ENCODE peak calls at places on chromosomes 5 and 9, in four cellular contexts. One of them, this sample, is unnamed.

GRCh38 chr9:35852876-35853865 is 17.0 kb downstream of the OR13J1 start:
- DNase-seq in NCI-H1436: no peak
- DNase-seq in NCI-H2107: no peak
- DNase-seq in stimulated activated CD4-positive, alpha-beta T cell treated with anti-CD3 and anti-CD28 coated beads, Interleukin-2, amount 100 ng/mL, for 48 hours: no peak
- DNase-seq in this sample: no peak

GRCh38 chr9:15416880-15417279 is 5.8 kb upstream of the SNAPC3 start:
- DNase-seq in stimulated activated CD4-positive, alpha-beta T cell treated with anti-CD3 and anti-CD28 coated beads, Interleukin-2, amount 100 ng/mL, for 48 hours: peak; percentile 26
- DNase-seq in NCI-H1436: no peak
- DNase-seq in NCI-H2107: no peak
- DNase-seq in this sample: no peak

GRCh38 chr9:129620669-129621295 is at the start of gene C9orf50:
- DNase-seq in NCI-H1436: peak; percentile 87
- DNase-seq in NCI-H2107: peak; percentile 41
- DNase-seq in stimulated activated CD4-positive, alpha-beta T cell treated with anti-CD3 and anti-CD28 coated beads, Interleukin-2, amount 100 ng/mL, for 48 hours: no peak
- DNase-seq in this sample: no peak

GRCh38 chr5:144567416-144567770 is 396.7 kb downstream of the KCTD16 start:
- DNase-seq in stimulated activated CD4-positive, alpha-beta T cell treated with anti-CD3 and anti-CD28 coated beads, Interleukin-2, amount 100 ng/mL, for 48 hours: no peak
- DNase-seq in NCI-H2107: no peak
- DNase-seq in NCI-H1436: no peak
- DNase-seq in this sample: no peak

GRCh38 chr5:136104311-136104975 is 28.2 kb upstream of the SMAD5 start:
- DNase-seq in NCI-H2107: no peak
- DNase-seq in NCI-H1436: no peak
- DNase-seq in stimulated activated CD4-positive, alpha-beta T cell treated with anti-CD3 and anti-CD28 coated beads, Interleukin-2, amount 100 ng/mL, for 48 hours: no peak
- DNase-seq in this sample: no peak

GRCh38 chr9:4333787-4334186 is 33.9 kb upstream of the GLIS3 start:
- DNase-seq in NCI-H1436: no peak
- DNase-seq in stimulated activated CD4-positive, alpha-beta T cell treated with anti-CD3 and anti-CD28 coated beads, Interleukin-2, amount 100 ng/mL, for 48 hours: no peak
- DNase-seq in NCI-H2107: no peak
- DNase-seq in this sample: no peak

GRCh38 chr9:88312517-88313103 is 75.6 kb upstream of the SPIN1 start:
- DNase-seq in NCI-H2107: no peak
- DNase-seq in stimulated activated CD4-positive, alpha-beta T cell treated with anti-CD3 and anti-CD28 coated beads, Interleukin-2, amount 100 ng/mL, for 48 hours: no peak
- DNase-seq in NCI-H1436: no peak
- DNase-seq in this sample: no peak

GRCh38 chr5:93831449-93831848 is 90.0 kb upstream of the POU5F2 start:
- DNase-seq in NCI-H2107: no peak
- DNase-seq in stimulated activated CD4-positive, alpha-beta T cell treated with anti-CD3 and anti-CD28 coated beads, Interleukin-2, amount 100 ng/mL, for 48 hours: no peak
- DNase-seq in NCI-H1436: no peak
- DNase-seq in this sample: no peak

GRCh38 chr5:36778336-36778735 is 98.2 kb upstream of the NIPBL start:
- DNase-seq in NCI-H2107: no peak
- DNase-seq in stimulated activated CD4-positive, alpha-beta T cell treated with anti-CD3 and anti-CD28 coated beads, Interleukin-2, amount 100 ng/mL, for 48 hours: no peak
- DNase-seq in NCI-H1436: no peak
- DNase-seq in this sample: no peak

GRCh38 chr5:56816546-56817081 is 1.3 kb downstream of the MAP3K1 start:
- DNase-seq in NCI-H2107: no peak
- DNase-seq in stimulated activated CD4-positive, alpha-beta T cell treated with anti-CD3 and anti-CD28 coated beads, Interleukin-2, amount 100 ng/mL, for 48 hours: peak; percentile 48
- DNase-seq in NCI-H1436: no peak
- DNase-seq in this sample: no peak

GRCh38 chr5:10934789-10935355 is 173.8 kb upstream of the DAP start:
- DNase-seq in NCI-H1436: no peak
- DNase-seq in stimulated activated CD4-positive, alpha-beta T cell treated with anti-CD3 and anti-CD28 coated beads, Interleukin-2, amount 100 ng/mL, for 48 hours: no peak
- DNase-seq in NCI-H2107: no peak
- DNase-seq in this sample: no peak

GRCh38 chr9:128903871-128904371 is 16.9 kb upstream of the PHYHD1 start:
- DNase-seq in stimulated activated CD4-positive, alpha-beta T cell treated with anti-CD3 and anti-CD28 coated beads, Interleukin-2, amount 100 ng/mL, for 48 hours: no peak
- DNase-seq in NCI-H1436: no peak
- DNase-seq in NCI-H2107: no peak
- DNase-seq in this sample: no peak

GRCh38 chr5:138021771-138022170 is 11.1 kb downstream of the FAM13B start:
- DNase-seq in stimulated activated CD4-positive, alpha-beta T cell treated with anti-CD3 and anti-CD28 coated beads, Interleukin-2, amount 100 ng/mL, for 48 hours: no peak
- DNase-seq in NCI-H2107: no peak
- DNase-seq in NCI-H1436: no peak
- DNase-seq in this sample: no peak

GRCh38 chr5:126096442-126096841 is 326.8 kb upstream of the GRAMD2B start:
- DNase-seq in NCI-H2107: no peak
- DNase-seq in stimulated activated CD4-positive, alpha-beta T cell treated with anti-CD3 and anti-CD28 coated beads, Interleukin-2, amount 100 ng/mL, for 48 hours: no peak
- DNase-seq in NCI-H1436: no peak
- DNase-seq in this sample: no peak

GRCh38 chr9:136511670-136512592 is 29.1 kb upstream of the SEC16A start:
- DNase-seq in NCI-H2107: no peak
- DNase-seq in stimulated activated CD4-positive, alpha-beta T cell treated with anti-CD3 and anti-CD28 coated beads, Interleukin-2, amount 100 ng/mL, for 48 hours: no peak
- DNase-seq in NCI-H1436: no peak
- DNase-seq in this sample: peak; percentile 83

GRCh38 chr5:177445052-177446016 is 1.3 kb upstream of the PRR7 start:
- DNase-seq in NCI-H1436: no peak
- DNase-seq in NCI-H2107: no peak
- DNase-seq in stimulated activated CD4-positive, alpha-beta T cell treated with anti-CD3 and anti-CD28 coated beads, Interleukin-2, amount 100 ng/mL, for 48 hours: no peak
- DNase-seq in this sample: no peak

GRCh38 chr9:20618361-20618799 is 3.9 kb downstream of the MLLT3 start:
- DNase-seq in stimulated activated CD4-positive, alpha-beta T cell treated with anti-CD3 and anti-CD28 coated beads, Interleukin-2, amount 100 ng/mL, for 48 hours: no peak
- DNase-seq in NCI-H2107: peak; percentile 9
- DNase-seq in NCI-H1436: no peak
- DNase-seq in this sample: no peak

GRCh38 chr5:59768204-59769040 is 125.1 kb downstream of the PDE4D start:
- DNase-seq in NCI-H2107: peak; percentile 23
- DNase-seq in NCI-H1436: peak; percentile 67
- DNase-seq in stimulated activated CD4-positive, alpha-beta T cell treated with anti-CD3 and anti-CD28 coated beads, Interleukin-2, amount 100 ng/mL, for 48 hours: no peak
- DNase-seq in this sample: peak; percentile 12

GRCh38 chr5:165622864-165623536 is 2117.6 kb downstream of the MAT2B start:
- DNase-seq in stimulated activated CD4-positive, alpha-beta T cell treated with anti-CD3 and anti-CD28 coated beads, Interleukin-2, amount 100 ng/mL, for 48 hours: no peak
- DNase-seq in NCI-H1436: no peak
- DNase-seq in NCI-H2107: no peak
- DNase-seq in this sample: no peak

GRCh38 chr5:170639221-170639925 is 135.6 kb downstream of the KCNIP1 start:
- DNase-seq in NCI-H2107: no peak
- DNase-seq in stimulated activated CD4-positive, alpha-beta T cell treated with anti-CD3 and anti-CD28 coated beads, Interleukin-2, amount 100 ng/mL, for 48 hours: no peak
- DNase-seq in NCI-H1436: no peak
- DNase-seq in this sample: no peak

GRCh38 chr5:82347213-82347947 is 69.2 kb upstream of the RPS23 start:
- DNase-seq in NCI-H1436: no peak
- DNase-seq in stimulated activated CD4-positive, alpha-beta T cell treated with anti-CD3 and anti-CD28 coated beads, Interleukin-2, amount 100 ng/mL, for 48 hours: no peak
- DNase-seq in NCI-H2107: peak; percentile 25
- DNase-seq in this sample: peak; percentile 59

GRCh38 chr9:114031948-114032688 is 46.0 kb downstream of the AMBP start:
- DNase-seq in stimulated activated CD4-positive, alpha-beta T cell treated with anti-CD3 and anti-CD28 coated beads, Interleukin-2, amount 100 ng/mL, for 48 hours: no peak
- DNase-seq in NCI-H1436: no peak
- DNase-seq in NCI-H2107: no peak
- DNase-seq in this sample: no peak

GRCh38 chr5:160513485-160513884 is 91.8 kb downstream of the PTTG1 start:
- DNase-seq in stimulated activated CD4-positive, alpha-beta T cell treated with anti-CD3 and anti-CD28 coated beads, Interleukin-2, amount 100 ng/mL, for 48 hours: no peak
- DNase-seq in NCI-H1436: no peak
- DNase-seq in NCI-H2107: no peak
- DNase-seq in this sample: no peak

GRCh38 chr5:125712397-125712796 is 710.8 kb upstream of the GRAMD2B start:
- DNase-seq in stimulated activated CD4-positive, alpha-beta T cell treated with anti-CD3 and anti-CD28 coated beads, Interleukin-2, amount 100 ng/mL, for 48 hours: no peak
- DNase-seq in NCI-H2107: no peak
- DNase-seq in NCI-H1436: no peak
- DNase-seq in this sample: no peak

GRCh38 chr5:42495908-42496307 is 72.7 kb downstream of the GHR start:
- DNase-seq in NCI-H2107: no peak
- DNase-seq in NCI-H1436: no peak
- DNase-seq in stimulated activated CD4-positive, alpha-beta T cell treated with anti-CD3 and anti-CD28 coated beads, Interleukin-2, amount 100 ng/mL, for 48 hours: no peak
- DNase-seq in this sample: no peak

GRCh38 chr5:134539732-134540131 is 14.3 kb downstream of the JADE2 start:
- DNase-seq in NCI-H1436: no peak
- DNase-seq in NCI-H2107: no peak
- DNase-seq in stimulated activated CD4-positive, alpha-beta T cell treated with anti-CD3 and anti-CD28 coated beads, Interleukin-2, amount 100 ng/mL, for 48 hours: no peak
- DNase-seq in this sample: no peak

GRCh38 chr5:138391859-138392386 is 39.4 kb downstream of the KDM3B start:
- DNase-seq in NCI-H1436: no peak
- DNase-seq in stimulated activated CD4-positive, alpha-beta T cell treated with anti-CD3 and anti-CD28 coated beads, Interleukin-2, amount 100 ng/mL, for 48 hours: no peak
- DNase-seq in NCI-H2107: no peak
- DNase-seq in this sample: peak; percentile 41

GRCh38 chr9:22742401-22742800 is 295.8 kb downstream of the DMRTA1 start:
- DNase-seq in stimulated activated CD4-positive, alpha-beta T cell treated with anti-CD3 and anti-CD28 coated beads, Interleukin-2, amount 100 ng/mL, for 48 hours: no peak
- DNase-seq in NCI-H2107: no peak
- DNase-seq in NCI-H1436: no peak
- DNase-seq in this sample: no peak

GRCh38 chr5:152262667-152263066 is 142.4 kb downstream of the NMUR2 start:
- DNase-seq in stimulated activated CD4-positive, alpha-beta T cell treated with anti-CD3 and anti-CD28 coated beads, Interleukin-2, amount 100 ng/mL, for 48 hours: no peak
- DNase-seq in NCI-H2107: no peak
- DNase-seq in NCI-H1436: no peak
- DNase-seq in this sample: no peak

GRCh38 chr9:124511891-124512805 is 4.9 kb upstream of the NR5A1 start:
- DNase-seq in NCI-H2107: no peak
- DNase-seq in NCI-H1436: no peak
- DNase-seq in stimulated activated CD4-positive, alpha-beta T cell treated with anti-CD3 and anti-CD28 coated beads, Interleukin-2, amount 100 ng/mL, for 48 hours: no peak
- DNase-seq in this sample: no peak

GRCh38 chr5:140153905-140154304 is 21.1 kb upstream of the CYSTM1 start:
- DNase-seq in stimulated activated CD4-positive, alpha-beta T cell treated with anti-CD3 and anti-CD28 coated beads, Interleukin-2, amount 100 ng/mL, for 48 hours: no peak
- DNase-seq in NCI-H1436: no peak
- DNase-seq in NCI-H2107: no peak
- DNase-seq in this sample: no peak

This sample was measured in hippocampal formation.